ENCODE peak calls at places on chromosomes 11 and 22, in eight cellular contexts. One of them, this sample, is unnamed.

GRCh38 chr11:71446942-71447688 is 1.1 kb downstream of the DHCR7 start:
- DNase-seq in Peyer's patch: peak; percentile 51
- DNase-seq in IMR-90: peak; percentile 66
- DNase-seq in heart left ventricle: no peak
- DNase-seq in gastrocnemius medialis: no peak
- DNase-seq in esophagus squamous epithelium: no peak
- DNase-seq in prostate gland: peak; percentile 60
- DNase-seq in suprapubic skin: no peak
- DNase-seq in this sample: no peak

GRCh38 chr11:9568854-9569587 is 4.4 kb upstream of the WEE1 start:
- DNase-seq in Peyer's patch: peak; percentile 90
- DNase-seq in suprapubic skin: peak; percentile 85
- DNase-seq in heart left ventricle: peak; percentile 47
- DNase-seq in prostate gland: peak; percentile 86
- DNase-seq in esophagus squamous epithelium: no peak
- DNase-seq in IMR-90: peak; percentile 89
- DNase-seq in gastrocnemius medialis: peak; percentile 50
- DNase-seq in this sample: peak; percentile 54

GRCh38 chr11:64687204-64687603 is 35.8 kb downstream of the NRXN2 start:
- DNase-seq in heart left ventricle: peak; percentile 60
- DNase-seq in esophagus squamous epithelium: no peak
- DNase-seq in Peyer's patch: no peak
- DNase-seq in prostate gland: no peak
- DNase-seq in IMR-90: no peak
- DNase-seq in gastrocnemius medialis: peak; percentile 90
- DNase-seq in suprapubic skin: no peak
- DNase-seq in this sample: peak; percentile 27

GRCh38 chr11:48013269-48013901 is 33.0 kb downstream of the PTPRJ start:
- DNase-seq in suprapubic skin: no peak
- DNase-seq in heart left ventricle: peak; percentile 37
- DNase-seq in gastrocnemius medialis: no peak
- DNase-seq in prostate gland: peak; percentile 27
- DNase-seq in esophagus squamous epithelium: no peak
- DNase-seq in IMR-90: peak; percentile 65
- DNase-seq in Peyer's patch: peak; percentile 86
- DNase-seq in this sample: no peak

GRCh38 chr22:45170001-45170466 is 6.3 kb downstream of the NUP50 start:
- DNase-seq in gastrocnemius medialis: no peak
- DNase-seq in suprapubic skin: no peak
- DNase-seq in IMR-90: peak; percentile 44
- DNase-seq in prostate gland: no peak
- DNase-seq in Peyer's patch: no peak
- DNase-seq in esophagus squamous epithelium: no peak
- DNase-seq in heart left ventricle: no peak
- DNase-seq in this sample: peak; percentile 81

GRCh38 chr22:33921576-33922181 is 1.4 kb upstream of the LARGE1 start:
- DNase-seq in prostate gland: peak; percentile 52
- DNase-seq in gastrocnemius medialis: peak; percentile 36
- DNase-seq in heart left ventricle: peak; percentile 73
- DNase-seq in IMR-90: peak; percentile 60
- DNase-seq in esophagus squamous epithelium: no peak
- DNase-seq in Peyer's patch: peak; percentile 71
- DNase-seq in suprapubic skin: peak; percentile 84
- DNase-seq in this sample: peak; percentile 79

GRCh38 chr11:97764605-97765004 is 1256.1 kb upstream of the CNTN5 start:
- DNase-seq in esophagus squamous epithelium: no peak
- DNase-seq in suprapubic skin: no peak
- DNase-seq in Peyer's patch: no peak
- DNase-seq in gastrocnemius medialis: no peak
- DNase-seq in heart left ventricle: no peak
- DNase-seq in IMR-90: no peak
- DNase-seq in prostate gland: no peak
- DNase-seq in this sample: no peak

GRCh38 chr22:37985050-37985585 is 763 bp upstream of the SOX10 start:
- DNase-seq in esophagus squamous epithelium: no peak
- DNase-seq in Peyer's patch: no peak
- DNase-seq in IMR-90: no peak
- DNase-seq in gastrocnemius medialis: no peak
- DNase-seq in heart left ventricle: no peak
- DNase-seq in prostate gland: no peak
- DNase-seq in suprapubic skin: no peak
- DNase-seq in this sample: no peak

GRCh38 chr11:110184974-110185597 is 91.9 kb downstream of the ZC3H12C start:
- DNase-seq in IMR-90: peak; percentile 83
- DNase-seq in Peyer's patch: no peak
- DNase-seq in suprapubic skin: no peak
- DNase-seq in prostate gland: no peak
- DNase-seq in gastrocnemius medialis: peak; percentile 50
- DNase-seq in heart left ventricle: no peak
- DNase-seq in esophagus squamous epithelium: no peak
- DNase-seq in this sample: peak; percentile 52

GRCh38 chr22:29705651-29706050 is 14.2 kb upstream of the CABP7 start:
- DNase-seq in esophagus squamous epithelium: no peak
- DNase-seq in IMR-90: no peak
- DNase-seq in suprapubic skin: no peak
- DNase-seq in gastrocnemius medialis: no peak
- DNase-seq in prostate gland: no peak
- DNase-seq in Peyer's patch: no peak
- DNase-seq in heart left ventricle: no peak
- DNase-seq in this sample: no peak

GRCh38 chr11:77102246-77103210 is at the start of gene OMP:
- DNase-seq in IMR-90: no peak
- DNase-seq in heart left ventricle: no peak
- DNase-seq in esophagus squamous epithelium: no peak
- DNase-seq in Peyer's patch: no peak
- DNase-seq in suprapubic skin: no peak
- DNase-seq in prostate gland: no peak
- DNase-seq in gastrocnemius medialis: no peak
- DNase-seq in this sample: no peak

GRCh38 chr11:116813781-116814471 is 9.2 kb downstream of the APOA4 start:
- DNase-seq in heart left ventricle: no peak
- DNase-seq in suprapubic skin: no peak
- DNase-seq in prostate gland: no peak
- DNase-seq in Peyer's patch: peak; percentile 83
- DNase-seq in esophagus squamous epithelium: no peak
- DNase-seq in gastrocnemius medialis: peak; percentile 40
- DNase-seq in IMR-90: no peak
- DNase-seq in this sample: no peak

GRCh38 chr11:114058026-114058706 is 1.3 kb upstream of the ZBTB16 start:
- DNase-seq in prostate gland: no peak
- DNase-seq in esophagus squamous epithelium: no peak
- DNase-seq in IMR-90: no peak
- DNase-seq in Peyer's patch: no peak
- DNase-seq in heart left ventricle: no peak
- DNase-seq in gastrocnemius medialis: peak; percentile 88
- DNase-seq in suprapubic skin: peak; percentile 68
- DNase-seq in this sample: peak; percentile 55

GRCh38 chr11:83835423-83835822 is 549.3 kb upstream of the CCDC90B start:
- DNase-seq in gastrocnemius medialis: no peak
- DNase-seq in Peyer's patch: no peak
- DNase-seq in suprapubic skin: no peak
- DNase-seq in IMR-90: peak; percentile 69
- DNase-seq in prostate gland: no peak
- DNase-seq in esophagus squamous epithelium: no peak
- DNase-seq in heart left ventricle: no peak
- DNase-seq in this sample: no peak

GRCh38 chr11:19498986-19499669 is 213.5 kb upstream of the NAV2 start:
- DNase-seq in Peyer's patch: no peak
- DNase-seq in esophagus squamous epithelium: no peak
- DNase-seq in gastrocnemius medialis: no peak
- DNase-seq in IMR-90: peak; percentile 58
- DNase-seq in suprapubic skin: no peak
- DNase-seq in prostate gland: no peak
- DNase-seq in heart left ventricle: no peak
- DNase-seq in this sample: no peak

GRCh38 chr22:27801197-27801615 is 350 bp downstream of the MN1 start:
- DNase-seq in heart left ventricle: no peak
- DNase-seq in prostate gland: no peak
- DNase-seq in esophagus squamous epithelium: no peak
- DNase-seq in IMR-90: peak; percentile 41
- DNase-seq in suprapubic skin: no peak
- DNase-seq in Peyer's patch: no peak
- DNase-seq in gastrocnemius medialis: no peak
- DNase-seq in this sample: peak; percentile 49

GRCh38 chr22:27311666-27312566 is 489.6 kb downstream of the MN1 start:
- DNase-seq in suprapubic skin: no peak
- DNase-seq in esophagus squamous epithelium: no peak
- DNase-seq in Peyer's patch: no peak
- DNase-seq in IMR-90: no peak
- DNase-seq in heart left ventricle: no peak
- DNase-seq in gastrocnemius medialis: no peak
- DNase-seq in prostate gland: no peak
- DNase-seq in this sample: no peak

GRCh38 chr11:10355257-10355661 is 50.4 kb downstream of the ADM start:
- DNase-seq in gastrocnemius medialis: no peak
- DNase-seq in Peyer's patch: no peak
- DNase-seq in prostate gland: no peak
- DNase-seq in esophagus squamous epithelium: no peak
- DNase-seq in heart left ventricle: no peak
- DNase-seq in IMR-90: no peak
- DNase-seq in suprapubic skin: no peak
- DNase-seq in this sample: no peak

GRCh38 chr11:60265373-60266214 is 14.9 kb upstream of the MS4A4A start:
- DNase-seq in IMR-90: peak; percentile 7
- DNase-seq in prostate gland: peak; percentile 9
- DNase-seq in heart left ventricle: no peak
- DNase-seq in gastrocnemius medialis: no peak
- DNase-seq in Peyer's patch: no peak
- DNase-seq in suprapubic skin: no peak
- DNase-seq in esophagus squamous epithelium: no peak
- DNase-seq in this sample: peak; percentile 31

GRCh38 chr22:30927806-30928205 is 40.8 kb downstream of the MORC2 start:
- DNase-seq in suprapubic skin: no peak
- DNase-seq in esophagus squamous epithelium: no peak
- DNase-seq in heart left ventricle: no peak
- DNase-seq in Peyer's patch: no peak
- DNase-seq in gastrocnemius medialis: no peak
- DNase-seq in IMR-90: no peak
- DNase-seq in prostate gland: no peak
- DNase-seq in this sample: peak; percentile 11
- H3K36me3 ChIP-seq in suprapubic skin: peaks cover 82% of the 10 kb centered on the region
- H3K36me3 ChIP-seq in esophagus squamous epithelium: peaks cover 40% of the 10 kb centered on the region
- H3K36me3 ChIP-seq in heart left ventricle: peaks cover 71% of the 10 kb centered on the region
- H3K36me3 ChIP-seq in Peyer's patch: peaks cover 67% of the 10 kb centered on the region
- H3K36me3 ChIP-seq in gastrocnemius medialis: no peaks in the 10 kb centered on the region
- H3K36me3 ChIP-seq in IMR-90: peaks cover 68% of the 10 kb centered on the region
- H3K36me3 ChIP-seq in prostate gland: peaks cover 18% of the 10 kb centered on the region
- H3K36me3 ChIP-seq in this sample: no peaks in the 10 kb centered on the region

DNA sequence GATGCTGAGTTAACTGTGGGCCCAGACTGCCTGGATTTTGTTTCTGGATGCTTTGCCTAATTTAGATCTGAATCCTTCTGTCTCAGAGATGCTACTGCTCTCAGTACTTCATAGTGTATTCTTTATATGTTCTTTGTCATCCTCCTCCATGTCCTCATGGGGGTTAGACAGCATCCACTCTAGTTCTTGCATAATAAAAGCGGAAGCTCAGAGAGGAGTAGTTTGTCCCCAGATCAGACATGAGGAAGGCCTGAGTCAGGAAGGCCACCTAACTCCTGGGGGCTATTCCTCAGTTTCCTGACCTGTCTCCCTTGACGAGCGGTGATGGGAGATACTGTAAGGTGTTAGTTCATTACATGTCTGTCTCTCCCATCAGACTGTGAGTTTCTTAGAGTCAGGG is 90.2 kb downstream of the SCN3B start:
- DNase-seq in prostate gland: no peak
- DNase-seq in suprapubic skin: no peak
- DNase-seq in IMR-90: no peak
- DNase-seq in heart left ventricle: no peak
- DNase-seq in gastrocnemius medialis: no peak
- DNase-seq in esophagus squamous epithelium: no peak
- DNase-seq in Peyer's patch: no peak
- DNase-seq in this sample: no peak
- H3K4me1 ChIP-seq in prostate gland: no peaks in the 10 kb centered on the region
- H3K4me1 ChIP-seq in suprapubic skin: peaks cover 24% of the 10 kb centered on the region
- H3K4me1 ChIP-seq in IMR-90: peaks cover 13% of the 10 kb centered on the region
- H3K4me1 ChIP-seq in heart left ventricle: peaks cover 22% of the 10 kb centered on the region
- H3K4me1 ChIP-seq in gastrocnemius medialis: peaks cover 10% of the 10 kb centered on the region
- H3K4me1 ChIP-seq in esophagus squamous epithelium: peaks cover 6% of the 10 kb centered on the region
- H3K4me1 ChIP-seq in Peyer's patch: no peaks in the 10 kb centered on the region
- H3K4me1 ChIP-seq in this sample: peaks cover 30% of the 10 kb centered on the region

DNA sequence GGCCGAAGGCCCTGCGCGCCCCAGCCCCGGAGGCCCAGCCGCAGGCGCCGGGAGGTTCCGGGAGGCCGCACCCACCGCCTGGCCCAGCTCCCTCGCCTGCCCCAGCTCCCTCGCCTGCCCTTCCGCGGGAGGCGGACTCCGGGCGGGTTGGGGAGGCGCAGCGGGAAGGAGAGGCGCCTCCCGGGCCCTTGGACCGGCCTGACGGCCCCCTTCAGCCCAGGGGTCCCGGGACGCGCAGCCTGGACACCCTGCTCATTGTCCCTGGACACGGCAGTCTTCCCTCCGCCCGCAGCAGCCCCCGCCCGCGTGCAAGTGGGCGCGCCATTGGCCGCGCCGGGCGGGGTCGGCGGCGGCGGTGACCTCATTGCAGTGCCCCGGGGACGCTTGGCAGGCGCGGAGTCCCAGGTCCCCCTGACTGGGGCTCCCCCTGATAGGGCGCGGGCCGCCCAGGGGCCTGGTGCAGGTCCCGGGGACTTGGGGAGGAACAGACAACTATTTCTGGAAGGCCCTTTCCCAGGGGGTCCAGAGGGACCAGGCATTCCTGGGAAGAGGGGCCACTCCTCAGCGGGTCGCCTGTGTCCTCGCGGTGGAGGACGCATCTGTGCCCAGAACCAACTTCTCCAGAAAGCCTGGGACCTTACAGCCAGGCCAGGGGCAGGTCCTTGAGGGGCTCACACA is 501 bp downstream of the CD151 start:
- DNase-seq in gastrocnemius medialis: peak; percentile 46
- DNase-seq in suprapubic skin: no peak
- DNase-seq in prostate gland: no peak
- DNase-seq in IMR-90: no peak
- DNase-seq in heart left ventricle: peak; percentile 77
- DNase-seq in Peyer's patch: no peak
- DNase-seq in esophagus squamous epithelium: no peak
- DNase-seq in this sample: no peak
- TF ChIP-seq POLR2A in gastrocnemius medialis: peak; percentile 48
- TF ChIP-seq POLR2A in suprapubic skin: peak; percentile 60
- TF ChIP-seq POLR2A in prostate gland: peak; percentile 39
- TF ChIP-seq POLR2A in IMR-90: peak; percentile 73
- TF ChIP-seq POLR2A in heart left ventricle: no peak
- TF ChIP-seq POLR2A in Peyer's patch: peak; percentile 74
- TF ChIP-seq POLR2A in esophagus squamous epithelium: no peak
- TF ChIP-seq POLR2A in this sample: no peak

GRCh38 chr22:20748820-20749428 is 25.0 kb upstream of the SERPIND1 start:
- DNase-seq in IMR-90: peak; percentile 52
- DNase-seq in Peyer's patch: peak; percentile 68
- DNase-seq in heart left ventricle: no peak
- DNase-seq in suprapubic skin: no peak
- DNase-seq in gastrocnemius medialis: no peak
- DNase-seq in esophagus squamous epithelium: no peak
- DNase-seq in prostate gland: peak; percentile 46
- DNase-seq in this sample: no peak
- H3K36me3 ChIP-seq in IMR-90: peaks cover 56% of the 10 kb centered on the region
- H3K36me3 ChIP-seq in Peyer's patch: peaks cover 84% of the 10 kb centered on the region
- H3K36me3 ChIP-seq in heart left ventricle: peaks cover 78% of the 10 kb centered on the region
- H3K36me3 ChIP-seq in suprapubic skin: peaks cover 76% of the 10 kb centered on the region
- H3K36me3 ChIP-seq in gastrocnemius medialis: no peaks in the 10 kb centered on the region
- H3K36me3 ChIP-seq in esophagus squamous epithelium: peaks cover 14% of the 10 kb centered on the region
- H3K36me3 ChIP-seq in prostate gland: no peaks in the 10 kb centered on the region
- H3K36me3 ChIP-seq in this sample: no peaks in the 10 kb centered on the region

GRCh38 chr22:40908895-40909294 is 42.3 kb upstream of the RBX1 start:
- DNase-seq in prostate gland: no peak
- DNase-seq in gastrocnemius medialis: no peak
- DNase-seq in suprapubic skin: no peak
- DNase-seq in Peyer's patch: no peak
- DNase-seq in esophagus squamous epithelium: no peak
- DNase-seq in IMR-90: no peak
- DNase-seq in heart left ventricle: no peak
- DNase-seq in this sample: no peak

GRCh38 chr22:40911772-40912171 is 39.4 kb upstream of the RBX1 start:
- DNase-seq in heart left ventricle: no peak
- DNase-seq in Peyer's patch: no peak
- DNase-seq in gastrocnemius medialis: no peak
- DNase-seq in prostate gland: no peak
- DNase-seq in esophagus squamous epithelium: no peak
- DNase-seq in suprapubic skin: no peak
- DNase-seq in IMR-90: peak; percentile 50
- DNase-seq in this sample: no peak
- H3K4me1 ChIP-seq in heart left ventricle: no peaks in the 10 kb centered on the region
- H3K4me1 ChIP-seq in Peyer's patch: no peaks in the 10 kb centered on the region
- H3K4me1 ChIP-seq in gastrocnemius medialis: no peaks in the 10 kb centered on the region
- H3K4me1 ChIP-seq in prostate gland: no peaks in the 10 kb centered on the region
- H3K4me1 ChIP-seq in esophagus squamous epithelium: no peaks in the 10 kb centered on the region
- H3K4me1 ChIP-seq in suprapubic skin: no peaks in the 10 kb centered on the region
- H3K4me1 ChIP-seq in IMR-90: peaks cover 5% of the 10 kb centered on the region
- H3K4me1 ChIP-seq in this sample: no peaks in the 10 kb centered on the region

This sample was measured in testis.